ENCODE peak calls at places on chromosomes 12 and 14, in five cellular contexts. G is cardiac fibroblast; Y is CD8-positive, alpha-beta T cell; W is GM10248; V is A549. S is an unnamed sample.

GRCh38 chr14:37179896-37180502 is 7.6 kb upstream of the SLC25A21 start:
- DNase-seq in G (no peak), Y (no peak), W (no peak), V (no peak), S (no peak)

GRCh38 chr12:47391566-47391965 is 311.8 kb upstream of the AMIGO2 start:
- DNase-seq in G (no peak), Y (peak; percentile 74), W (peak; percentile 19), V (no peak), S (no peak)

GRCh38 chr12:105239304-105239703 is 3.3 kb upstream of the APPL2 start:
- DNase-seq in G (no peak), Y (no peak), W (no peak), V (no peak), S (no peak)

GRCh38 chr12:91205791-91206190 is 23.2 kb upstream of the DCN start:
- DNase-seq in G (no peak), Y (no peak), W (no peak), V (no peak), S (no peak)

GRCh38 chr12:109491671-109492070 is 14.2 kb downstream of the UBE3B start:
- DNase-seq in G (no peak), Y (no peak), W (no peak), V (no peak), S (no peak)

GRCh38 chr14:24198845-24199524 is 3.7 kb upstream of the TM9SF1 start:
- DNase-seq in G (no peak), Y (no peak), W (no peak), V (no peak), S (no peak)

GRCh38 chr12:84136862-84137367 is 775.7 kb downstream of the SLC6A15 start:
- DNase-seq in G (peak; percentile 5), Y (no peak), W (no peak), V (peak; percentile 1), S (no peak)

GRCh38 chr12:12266389-12266872 is 413 bp downstream of the LRP6 start:
- DNase-seq in G (peak; percentile 14), Y (no peak), W (peak; percentile 23), V (no peak), S (peak; percentile 41)

GRCh38 chr14:45284802-45285201 is 31.8 kb upstream of the MIS18BP1 start:
- DNase-seq in G (no peak), Y (no peak), W (no peak), V (no peak), S (no peak)
- TF ChIP-seq CTCF in G (no peak), Y (no peak), W (no peak), V (no peak), S (no peak)

GRCh38 chr14:89226789-89227489 is 190.1 kb downstream of the FOXN3 start:
- DNase-seq in G (peak; percentile 27), Y (no peak), W (no peak), V (no peak), S (no peak)

GRCh38 chr14:89231426-89232113 is 185.5 kb downstream of the FOXN3 start:
- DNase-seq in G (no peak), Y (no peak), W (no peak), V (no peak), S (no peak)

GRCh38 chr14:89232366-89233070 is 184.5 kb downstream of the FOXN3 start:
- DNase-seq in G (no peak), Y (no peak), W (no peak), V (no peak), S (no peak)

GRCh38 chr14:89227490-89227834 is 189.6 kb downstream of the FOXN3 start:
- DNase-seq in G (no peak), Y (no peak), W (no peak), V (no peak), S (no peak)

GRCh38 chr14:89228921-89229639 is 188.0 kb downstream of the FOXN3 start:
- DNase-seq in G (no peak), Y (no peak), W (no peak), V (no peak), S (no peak)
- TF ChIP-seq CTCF in G (no peak), Y (no peak), W (no peak), V (no peak), S (no peak)

GRCh38 chr12:6830286-6830892 is 2.2 kb downstream of the P3H3 start:
- DNase-seq in G (no peak), Y (no peak), W (no peak), V (no peak), S (no peak)
- TF ChIP-seq CTCF in G (no peak), Y (no peak), W (no peak), V (no peak), S (no peak)

GRCh38 chr12:78120866-78121590 is 290.3 kb downstream of the NAV3 start:
- DNase-seq in G (peak; percentile 76), Y (no peak), W (peak; percentile 12), V (peak; percentile 3), S (peak; percentile 7)
- TF ChIP-seq CTCF in G (peak; percentile 33), Y (no peak), W (no peak), V (peak; percentile 53), S (no peak)

DNA sequence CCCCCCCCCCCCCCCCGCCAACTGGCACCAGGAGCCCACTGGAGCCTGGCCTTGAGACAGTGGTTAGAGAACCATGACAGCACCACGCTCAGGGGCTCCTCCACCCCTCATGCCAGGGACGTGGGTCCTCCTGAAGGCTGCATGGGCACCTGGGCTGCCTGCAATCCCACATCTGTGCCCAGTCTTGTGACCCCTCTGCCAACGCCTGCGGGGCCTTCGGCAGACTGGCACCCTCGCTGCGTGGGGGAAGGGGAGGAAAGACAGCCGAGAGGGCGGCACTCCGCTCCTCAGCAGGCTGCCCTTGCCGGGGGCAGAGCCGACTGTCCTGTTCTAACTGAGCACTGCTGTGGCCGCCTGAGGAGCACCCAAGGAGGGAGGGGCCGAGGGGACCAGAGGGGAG is 6.0 kb downstream of the LRTM2 start:
- DNase-seq in G (no peak), Y (no peak), W (no peak), V (no peak), S (no peak)
- TF ChIP-seq CTCF in G (no peak), Y (no peak), W (no peak), V (no peak), S (no peak)

GRCh38 chr14:85218982-85219381 is 311.0 kb upstream of the FLRT2 start:
- DNase-seq in G (no peak), Y (no peak), W (no peak), V (no peak), S (no peak)

GRCh38 chr14:85217412-85217811 is 312.5 kb upstream of the FLRT2 start:
- DNase-seq in G (no peak), Y (no peak), W (no peak), V (no peak), S (no peak)

GRCh38 chr14:85223667-85224066 is 306.3 kb upstream of the FLRT2 start:
- DNase-seq in G (no peak), Y (no peak), W (no peak), V (no peak), S (no peak)

GRCh38 chr14:85221832-85222231 is 308.1 kb upstream of the FLRT2 start:
- DNase-seq in G (no peak), Y (no peak), W (no peak), V (no peak), S (no peak)

DNA sequence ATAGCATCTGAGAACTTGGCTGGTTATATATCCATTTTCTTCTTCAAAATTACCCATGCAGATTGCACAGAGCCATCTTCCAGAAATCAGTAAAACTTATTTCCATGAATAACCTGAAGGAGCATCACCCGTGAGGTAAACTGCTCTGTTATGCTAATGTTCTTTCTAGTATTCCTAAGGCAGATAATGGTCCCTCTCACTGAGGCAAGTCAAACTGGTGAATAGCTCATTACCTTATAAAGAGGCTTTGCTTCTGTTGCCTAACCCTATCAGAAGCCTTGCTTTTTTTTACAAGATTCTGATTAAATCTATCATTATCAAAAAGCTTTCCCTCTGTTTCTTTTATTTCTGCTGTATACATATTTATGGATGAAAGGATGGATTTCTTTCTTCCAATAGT is 307.6 kb upstream of the FLRT2 start:
- DNase-seq in G (no peak), Y (no peak), W (no peak), V (no peak), S (no peak)
- TF ChIP-seq CTCF in G (no peak), Y (no peak), W (no peak), V (no peak), S (no peak)

GRCh38 chr12:88946377-88946997 is 366.2 kb upstream of the KITLG start:
- DNase-seq in G (peak; percentile 82), Y (no peak), W (no peak), V (no peak), S (no peak)
- TF ChIP-seq CTCF in G (peak; percentile 6), Y (no peak), W (no peak), V (no peak), S (no peak)

DNA sequence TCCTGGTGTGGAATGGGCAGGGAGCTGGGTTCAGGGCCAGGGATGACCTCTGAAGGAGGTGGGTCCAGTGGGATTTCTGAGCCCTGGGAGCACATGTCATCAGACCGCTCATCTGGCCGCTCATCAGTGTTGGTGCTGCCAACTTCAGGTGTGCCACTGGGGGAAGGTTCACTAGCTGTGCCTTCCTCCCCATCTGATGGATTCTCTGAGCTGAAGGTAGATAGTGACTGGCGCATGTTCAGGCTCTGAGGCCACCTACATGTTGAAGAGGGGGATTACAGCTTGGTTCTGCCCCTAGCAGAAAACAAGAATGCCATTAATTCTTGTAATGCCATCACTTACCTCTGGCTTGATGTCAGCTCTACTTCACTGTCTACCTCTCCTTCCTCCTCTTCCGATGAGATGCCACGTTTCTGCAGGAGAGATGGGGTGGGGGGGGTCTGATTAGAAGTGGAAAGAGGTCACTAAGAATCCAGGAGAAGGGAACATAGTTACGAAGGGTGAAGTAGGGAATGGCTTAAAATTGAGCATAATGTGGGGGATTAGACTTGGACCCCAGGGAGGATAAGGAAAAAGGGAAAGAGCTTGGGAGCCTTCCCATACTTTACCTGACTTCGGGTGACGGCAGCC is 17.2 kb downstream of the MAP3K12 start:
- DNase-seq in G (no peak), Y (no peak), W (no peak), V (peak; percentile 63), S (no peak)
- TF ChIP-seq CTCF in G (peak; percentile 23), Y (peak; percentile 34), W (no peak), V (peak; percentile 4), S (no peak)

S was measured in GM20000.